ENCODE peak calls at places on chromosomes 4 and X, in eight cellular contexts. A, H, P, M, N, W, O and K are unnamed samples.
A peak's percentile ranks its signal among the peaks of the same experiment; 100 is the strongest.

GRCh38 chrX:39665830-39666518 is 431.8 kb downstream of the BCOR start:
- DNase-seq in A (no peak), H (no peak), P (no peak), M (no peak), N (no peak), W (no peak), O (no peak), K (no peak)

GRCh38 chr4:3517731-3518510 is 14.3 kb downstream of the LRPAP1 start:
- DNase-seq in A (peak; percentile 72), H (no peak), P (no peak), M (no peak), N (no peak), W (no peak), O (no peak), K (no peak)

GRCh38 chrX:40066700-40067099 is 31.1 kb downstream of the BCOR start:
- DNase-seq in A (no peak), H (no peak), P (no peak), M (no peak), N (no peak), W (no peak), O (no peak), K (no peak)

GRCh38 chr4:169675825-169676224 is 55.4 kb downstream of the CLCN3 start:
- DNase-seq in A (no peak), H (no peak), P (no peak), M (no peak), N (no peak), W (no peak), O (no peak), K (no peak)

GRCh38 chr4:26826721-26827120 is 33.9 kb upstream of the STIM2 start:
- DNase-seq in A (no peak), H (no peak), P (peak; percentile 42), M (peak; percentile 25), N (peak; percentile 93), W (no peak), O (no peak), K (no peak)

GRCh38 chr4:13592220-13592619 is 35.3 kb downstream of the BOD1L1 start:
- DNase-seq in A (no peak), H (no peak), P (no peak), M (no peak), N (no peak), W (no peak), O (no peak), K (no peak)

GRCh38 chr4:45946699-45947098 is 177.2 kb downstream of the GABRG1 start:
- DNase-seq in A (no peak), H (peak; percentile 83), P (no peak), M (no peak), N (peak; percentile 44), W (no peak), O (no peak), K (no peak)

GRCh38 chr4:8730159-8730558 is 137.6 kb downstream of the CPZ start:
- DNase-seq in A (peak; percentile 57), H (no peak), P (no peak), M (peak; percentile 14), N (no peak), W (no peak), O (no peak), K (no peak)

GRCh38 chr4:56134272-56134671 is 185.5 kb downstream of the CEP135 start:
- DNase-seq in A (peak; percentile 72), H (no peak), P (peak; percentile 22), M (no peak), N (peak; percentile 52), W (no peak), O (no peak), K (no peak)

GRCh38 chr4:139556071-139556734 is at the start of gene SETD7:
- DNase-seq in A (peak; percentile 94), H (no peak), P (peak; percentile 82), M (peak; percentile 79), N (peak; percentile 86), W (peak; percentile 43), O (peak; percentile 70), K (peak; percentile 67)

GRCh38 chrX:14073561-14073960 is 43.9 kb upstream of the GEMIN8 start:
- DNase-seq in A (no peak), H (no peak), P (no peak), M (no peak), N (no peak), W (no peak), O (no peak), K (no peak)

GRCh38 chr4:112857461-112857860 is 192.0 kb upstream of the ANK2 start:
- DNase-seq in A (no peak), H (peak; percentile 87), P (no peak), M (no peak), N (peak; percentile 49), W (no peak), O (no peak), K (no peak)

GRCh38 chr4:19971829-19972228 is 279.9 kb upstream of the SLIT2 start:
- DNase-seq in A (no peak), H (peak; percentile 63), P (no peak), M (no peak), N (no peak), W (no peak), O (no peak), K (no peak)

GRCh38 chr4:19969492-19969891 is 282.2 kb upstream of the SLIT2 start:
- DNase-seq in A (no peak), H (no peak), P (no peak), M (no peak), N (peak; percentile 40), W (no peak), O (no peak), K (no peak)
- TF ChIP-seq CTCF in A (no peak), H (peak; percentile 36), P (no peak), M (no peak), N (peak; percentile 34), W (no peak), O (no peak), K (peak; percentile 6)

GRCh38 chr4:80322716-80323115 is 12.8 kb upstream of the CFAP299 start:
- DNase-seq in A (no peak), H (no peak), P (no peak), M (no peak), N (no peak), W (no peak), O (no peak), K (no peak)
- TF ChIP-seq CTCF in A (peak; percentile 16), H (peak; percentile 39), P (no peak), M (no peak), N (no peak), W (no peak), O (no peak), K (no peak)

GRCh38 chr4:158169516-158169915 is 3.3 kb downstream of the GASK1B start:
- DNase-seq in A (no peak), H (no peak), P (no peak), M (no peak), N (no peak), W (no peak), O (no peak), K (no peak)

GRCh38 chr4:158172196-158172557 is 648 bp downstream of the GASK1B start:
- DNase-seq in A (no peak), H (no peak), P (no peak), M (no peak), N (peak; percentile 16), W (no peak), O (no peak), K (no peak)

GRCh38 chr4:158171456-158171790 is 1.4 kb downstream of the GASK1B start:
- DNase-seq in A (no peak), H (no peak), P (no peak), M (no peak), N (no peak), W (no peak), O (no peak), K (no peak)

GRCh38 chr4:158169931-158170690 is 2.7 kb downstream of the GASK1B start:
- DNase-seq in A (no peak), H (no peak), P (no peak), M (no peak), N (peak; percentile 69), W (no peak), O (no peak), K (no peak)

DNA sequence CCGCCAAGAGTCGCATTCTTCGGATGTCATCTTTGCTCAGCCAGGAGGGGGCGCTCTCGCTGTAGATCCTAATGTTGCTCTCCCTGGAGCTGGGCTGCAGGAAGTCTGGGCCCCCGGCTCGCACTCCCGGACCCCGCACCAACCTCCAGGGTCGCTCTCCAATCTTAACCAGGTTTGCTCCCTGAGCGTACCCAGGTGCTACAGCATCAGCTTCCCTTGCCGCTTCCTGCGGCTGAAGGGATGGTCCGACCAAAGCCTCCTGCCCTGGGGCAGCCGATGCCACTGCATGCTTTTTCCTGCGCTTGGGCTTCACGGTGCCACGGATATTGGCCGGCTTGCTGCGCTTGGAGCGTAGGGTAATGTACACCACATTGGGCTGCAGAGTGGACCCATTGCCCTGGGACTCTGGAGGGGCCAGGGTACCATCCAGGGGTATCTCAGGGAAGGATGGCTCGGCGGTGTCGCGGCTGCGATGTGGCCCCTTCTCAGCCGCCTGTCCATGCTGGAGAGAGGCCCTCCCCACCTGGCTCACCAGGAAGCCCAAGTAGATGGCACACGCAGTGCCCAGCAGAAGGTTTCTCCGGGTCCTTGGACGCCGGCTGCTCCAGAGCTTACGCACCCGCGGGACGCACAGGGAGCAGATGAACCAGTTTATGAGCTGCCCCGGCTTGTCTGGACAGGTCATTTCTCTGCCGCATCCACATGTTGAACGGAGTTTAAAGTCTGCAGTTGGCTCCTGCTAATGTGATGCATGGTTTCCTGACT is 2.0 kb downstream of the GASK1B start:
- DNase-seq in A (peak; percentile 78), H (no peak), P (peak; percentile 84), M (peak; percentile 65), N (no peak), W (no peak), O (peak; percentile 75), K (no peak)
- TF ChIP-seq CTCF in A (peak; percentile 24), H (peak; percentile 31), P (peak; percentile 80), M (peak; percentile 51), N (peak; percentile 65), W (peak; percentile 9), O (peak; percentile 50), K (peak; percentile 22)

GRCh38 chrX:129688097-129688496 is 33.3 kb upstream of the APLN start:
- DNase-seq in A (no peak), H (no peak), P (no peak), M (no peak), N (no peak), W (no peak), O (no peak), K (no peak)

GRCh38 chrX:129686422-129686948 is 31.7 kb upstream of the APLN start:
- DNase-seq in A (no peak), H (no peak), P (peak; percentile 46), M (no peak), N (no peak), W (no peak), O (no peak), K (no peak)

GRCh38 chrX:129693343-129693742 is 38.6 kb upstream of the APLN start:
- DNase-seq in A (no peak), H (no peak), P (no peak), M (no peak), N (no peak), W (no peak), O (no peak), K (no peak)

GRCh38 chrX:129689881-129690280 is 35.1 kb upstream of the APLN start:
- DNase-seq in A (no peak), H (no peak), P (no peak), M (no peak), N (no peak), W (no peak), O (no peak), K (no peak)

DNA sequence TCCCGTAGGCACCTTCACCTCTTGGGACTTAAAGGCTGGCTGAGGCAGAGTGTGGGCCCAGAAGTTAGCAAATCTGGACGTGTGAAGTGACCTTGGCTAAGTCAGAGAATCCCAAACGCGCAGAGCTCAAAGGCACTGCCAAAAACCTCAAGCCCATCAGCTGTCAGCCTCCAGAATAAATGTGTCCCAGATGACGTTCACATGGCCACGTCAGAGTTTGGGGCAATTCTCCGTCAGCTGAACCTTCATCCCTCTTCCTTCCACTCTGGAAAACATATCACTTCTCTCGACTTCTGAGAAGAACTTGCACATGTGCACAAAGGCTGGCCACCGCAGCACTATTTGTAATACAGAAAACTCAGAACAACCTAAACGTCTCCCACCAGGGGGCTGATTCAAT is 35.7 kb upstream of the APLN start:
- DNase-seq in A (no peak), H (no peak), P (no peak), M (no peak), N (no peak), W (no peak), O (no peak), K (no peak)
- TF ChIP-seq CTCF in A (no peak), H (no peak), P (no peak), M (no peak), N (no peak), W (no peak), O (no peak), K (no peak)